ENCODE peak calls at places on chromosomes 1 and 21, in nine cellular contexts. G is K562, U is neuronal stem cell, W is left lung, N is cardiac muscle cell, X is hepatocyte, Z is Panc1, A is psoas muscle, Y is heart left ventricle. O is an unnamed sample.

GRCh38 chr1:103129255-103129654 is 20.9 kb upstream of the COL11A1 start:
- DNase-seq in U (no peak), W (no peak), G (no peak), Y (no peak), X (peak; percentile 43), Z (no peak), N (no peak), A (no peak), O (no peak)

GRCh38 chr1:24507423-24507804 is 4.8 kb downstream of the RCAN3 start:
- DNase-seq in Y (no peak), G (no peak), W (no peak), A (no peak), N (no peak), U (no peak), Z (no peak), X (no peak), O (no peak)

GRCh38 chr1:197909346-197909745 is 6.9 kb downstream of the C1orf53 start:
- DNase-seq in Z (no peak), W (no peak), G (no peak), Y (no peak), U (peak; percentile 17), X (no peak), N (no peak), A (no peak), O (no peak)

GRCh38 chr1:208237241-208237640 is 6.9 kb downstream of the PLXNA2 start:
- DNase-seq in G (no peak), X (no peak), Y (no peak), Z (no peak), A (no peak), U (no peak), W (no peak), N (no peak), O (no peak)

GRCh38 chr1:225887030-225887314 is 2.0 kb downstream of the LEFTY1 start:
- DNase-seq in G (no peak), Z (no peak), A (no peak), N (no peak), U (no peak), X (no peak), Y (no peak), W (no peak), O (no peak)

GRCh38 chr1:9444532-9444931 is 94.7 kb upstream of the SLC25A33 start:
- DNase-seq in N (no peak), W (no peak), Y (no peak), X (no peak), A (no peak), G (peak; percentile 32), U (no peak), Z (no peak), O (no peak)

GRCh38 chr1:186680031-186681012 is at the start of gene PTGS2:
- DNase-seq in A (peak; percentile 75), Z (no peak), N (peak; percentile 69), W (peak; percentile 91), G (peak; percentile 8), Y (peak; percentile 74), X (peak; percentile 92), U (peak; percentile 56), O (peak; percentile 76)

GRCh38 chr1:201253906-201254624 is 29.2 kb upstream of the PKP1 start:
- DNase-seq in Y (no peak), N (no peak), X (no peak), U (no peak), G (no peak), Z (no peak), A (no peak), W (no peak), O (no peak)

GRCh38 chr1:203158967-203159665 is 16.5 kb downstream of the MYBPH start:
- DNase-seq in G (no peak), Y (no peak), W (no peak), Z (no peak), A (no peak), N (no peak), U (no peak), X (no peak), O (no peak)

GRCh38 chr21:26199471-26199870 is 28.9 kb upstream of the APP start:
- DNase-seq in U (no peak), Y (no peak), N (no peak), X (no peak), W (no peak), G (no peak), Z (no peak), A (no peak), O (no peak)

GRCh38 chr1:54404939-54405880 is 984 bp downstream of the SSBP3 start:
- DNase-seq in A (peak; percentile 31), Z (no peak), G (peak; percentile 54), X (peak; percentile 55), N (peak; percentile 44), W (peak; percentile 54), Y (peak; percentile 52), U (no peak), O (peak; percentile 66)

GRCh38 chr1:244049142-244049968 is 1.7 kb upstream of the ZBTB18 start:
- DNase-seq in U (no peak), W (peak; percentile 42), Y (peak; percentile 52), N (peak; percentile 66), Z (no peak), G (peak; percentile 28), A (peak; percentile 51), X (peak; percentile 76), O (peak; percentile 55)

DNA sequence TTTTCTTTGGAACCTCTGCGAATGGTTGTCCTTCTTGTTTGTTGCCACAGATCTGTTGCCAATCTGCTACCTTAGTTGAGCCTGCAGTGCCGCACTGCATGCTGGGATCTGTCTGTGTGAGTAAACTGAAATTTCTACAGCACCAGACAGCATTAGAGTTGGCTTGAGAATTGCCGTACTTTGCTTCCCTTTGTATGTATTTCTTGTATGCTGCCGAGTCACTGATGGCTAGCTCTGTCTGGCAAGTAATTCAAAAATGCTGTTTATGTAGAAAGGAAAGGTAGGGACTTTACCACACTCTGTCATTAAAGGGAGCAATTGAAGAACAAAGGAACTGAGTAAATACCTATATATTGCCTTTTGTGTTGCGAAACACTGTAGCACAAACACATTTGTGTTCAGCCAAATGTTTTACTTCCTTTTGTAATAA is 857.4 kb downstream of the USP25 start:
- DNase-seq in G (no peak), U (no peak), Z (peak; percentile 20), Y (peak; percentile 58), W (no peak), A (peak; percentile 65), N (no peak), X (peak; percentile 58), O (peak; percentile 75)
- H3K4me3 ChIP-seq in G (no peak overlapping the region), U (no peak overlapping the region), Z (peak overlapping the region; percentile 5), Y (peak overlapping the region; percentile 39), W (peak overlapping the region; percentile 1), A (peak overlapping the region; percentile 64), N (no peak overlapping the region), X (no peak overlapping the region), O (no peak overlapping the region)

GRCh38 chr1:67300561-67300960 is 7.1 kb upstream of the IL12RB2 start:
- DNase-seq in G (no peak), N (no peak), Z (no peak), X (no peak), Y (no peak), U (no peak), A (no peak), W (no peak), O (no peak)

GRCh38 chr1:67304023-67304422 is 3.6 kb upstream of the IL12RB2 start:
- DNase-seq in Y (no peak), A (no peak), G (no peak), U (no peak), X (no peak), Z (no peak), N (no peak), W (no peak), O (no peak)

GRCh38 chr1:67308136-67308535 is 463 bp downstream of the IL12RB2 start:
- DNase-seq in N (no peak), Y (no peak), Z (no peak), X (no peak), G (no peak), A (no peak), U (no peak), W (no peak), O (no peak)

GRCh38 chr1:67307251-67308060 is at the start of gene IL12RB2:
- DNase-seq in Y (peak; percentile 35), G (no peak), W (no peak), X (peak; percentile 38), A (peak; percentile 23), N (peak; percentile 48), Z (no peak), U (peak; percentile 33), O (peak; percentile 19)

GRCh38 chr1:67306547-67306946 is 1.1 kb upstream of the IL12RB2 start:
- DNase-seq in G (no peak), Z (no peak), A (no peak), U (no peak), Y (no peak), N (no peak), X (no peak), W (no peak), O (no peak)
- H3K9me3 ChIP-seq in G (no peaks in the 10 kb centered on the region), Z (no peaks in the 10 kb centered on the region), A (no peaks in the 10 kb centered on the region), U (no peaks in the 10 kb centered on the region), Y (no peaks in the 10 kb centered on the region), N (no peaks in the 10 kb centered on the region), X (no peaks in the 10 kb centered on the region), W (no peaks in the 10 kb centered on the region), O (no peaks in the 10 kb centered on the region)

GRCh38 chr1:160438320-160438918 is 38.1 kb downstream of the VANGL2 start:
- DNase-seq in N (no peak), G (peak; percentile 20), A (no peak), X (no peak), Z (no peak), W (no peak), U (no peak), Y (no peak), O (no peak)
- H3K4me3 ChIP-seq in N (no peak overlapping the region), G (peak overlapping the region; percentile 14), A (no peak overlapping the region), X (no peak overlapping the region), Z (no peak overlapping the region), W (no peak overlapping the region), U (no peak overlapping the region), Y (no peak overlapping the region), O (no peak overlapping the region)

GRCh38 chr21:9780441-9780937 is 740.9 kb upstream of the TPTE start:
- DNase-seq in W (no peak), U (no peak), G (no peak), Z (no peak), X (no peak), Y (no peak), A (no peak), N (no peak), O (no peak)
- H3K9me3 ChIP-seq in W (peaks cover 50% of the 10 kb centered on the region), U (peaks cover 8% of the 10 kb centered on the region), G (peaks cover 3% of the 10 kb centered on the region), Z (no peaks in the 10 kb centered on the region), X (peaks cover 37% of the 10 kb centered on the region), Y (no peaks in the 10 kb centered on the region), A (no peaks in the 10 kb centered on the region), N (peaks cover 9% of the 10 kb centered on the region), O (peaks cover 77% of the 10 kb centered on the region)

DNA sequence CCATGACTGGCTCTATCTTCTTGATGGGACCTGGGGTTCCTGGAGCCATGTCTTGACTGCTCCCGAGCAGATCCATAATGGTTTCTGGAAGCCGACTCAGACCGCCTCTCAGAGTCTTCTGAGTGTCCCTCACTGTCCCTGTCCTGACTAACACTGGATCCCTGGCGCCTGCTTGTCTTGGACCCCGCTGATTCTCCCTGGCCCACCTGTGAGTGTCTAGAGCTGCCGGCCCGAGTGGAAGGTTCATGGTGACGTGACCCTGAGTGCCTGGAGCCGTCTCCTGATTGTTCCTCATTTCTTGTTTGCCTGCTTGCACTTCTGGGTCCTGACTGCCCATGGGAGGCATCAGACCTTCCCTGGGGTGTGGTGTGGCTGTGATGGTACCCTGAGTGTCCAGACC is 15.1 kb downstream of the FLG start:
- DNase-seq in Z (no peak), U (no peak), Y (no peak), G (no peak), A (no peak), W (no peak), N (no peak), X (no peak), O (no peak)
- H3K4me3 ChIP-seq in Z (no peak overlapping the region), U (no peak overlapping the region), Y (no peak overlapping the region), G (no peak overlapping the region), A (no peak overlapping the region), W (no peak overlapping the region), N (no peak overlapping the region), X (no peak overlapping the region), O (no peak overlapping the region)

GRCh38 chr1:22376001-22376400 is 75.7 kb upstream of the ZBTB40 start:
- DNase-seq in G (no peak), W (no peak), Y (no peak), N (no peak), X (no peak), A (peak; percentile 21), Z (no peak), U (no peak), O (no peak)
- H3K9me3 ChIP-seq in G (no peaks in the 10 kb centered on the region), W (peaks cover 4% of the 10 kb centered on the region), Y (no peaks in the 10 kb centered on the region), N (no peaks in the 10 kb centered on the region), X (no peaks in the 10 kb centered on the region), A (no peaks in the 10 kb centered on the region), Z (no peaks in the 10 kb centered on the region), U (peaks cover 2% of the 10 kb centered on the region), O (no peaks in the 10 kb centered on the region)